ENCODE peak calls at places on chromosomes 11 and 22, in four cellular contexts. One of them, this sample, is unnamed.

GRCh38 chr11:14644396-14645246 is 1.0 kb downstream of the PDE3B start:
- DNase-seq in lung: no peak
- DNase-seq in DND-41: peak; percentile 35
- DNase-seq in body of pancreas: peak; percentile 45
- DNase-seq in this sample: peak; percentile 47

GRCh38 chr22:20639343-20639742 is 131.9 kb downstream of the MED15 start:
- DNase-seq in lung: no peak
- DNase-seq in DND-41: no peak
- DNase-seq in body of pancreas: no peak
- DNase-seq in this sample: no peak

GRCh38 chr11:62708423-62709261 is 1.2 kb downstream of the GNG3 start:
- DNase-seq in lung: no peak
- DNase-seq in DND-41: peak; percentile 51
- DNase-seq in body of pancreas: no peak
- DNase-seq in this sample: no peak

GRCh38 chr11:76239483-76240142 is 33.3 kb upstream of the WNT11 start:
- DNase-seq in lung: no peak
- DNase-seq in DND-41: no peak
- DNase-seq in body of pancreas: no peak
- DNase-seq in this sample: no peak

GRCh38 chr11:30344085-30344484 is 21.2 kb downstream of the ARL14EP start:
- DNase-seq in lung: no peak
- DNase-seq in DND-41: no peak
- DNase-seq in body of pancreas: no peak
- DNase-seq in this sample: no peak

GRCh38 chr11:121591405-121592033 is 138.8 kb upstream of the SORL1-AS1 start:
- DNase-seq in lung: peak; percentile 71
- DNase-seq in DND-41: peak; percentile 79
- DNase-seq in body of pancreas: peak; percentile 84
- DNase-seq in this sample: peak; percentile 78

GRCh38 chr11:2674681-2675131 is 25.1 kb downstream of the KCNQ1OT1 start:
- DNase-seq in lung: no peak
- DNase-seq in DND-41: no peak
- DNase-seq in body of pancreas: peak; percentile 61
- DNase-seq in this sample: no peak

GRCh38 chr11:64533501-64533900 is 57.5 kb upstream of the SLC22A12 start:
- DNase-seq in lung: no peak
- DNase-seq in DND-41: no peak
- DNase-seq in body of pancreas: no peak
- DNase-seq in this sample: no peak

GRCh38 chr11:23490557-23491235 is 630.4 kb upstream of the CCDC179 start:
- DNase-seq in lung: no peak
- DNase-seq in DND-41: no peak
- DNase-seq in body of pancreas: no peak
- DNase-seq in this sample: no peak

GRCh38 chr11:119863811-119864601 is 135.0 kb upstream of the NECTIN1 start:
- DNase-seq in lung: no peak
- DNase-seq in DND-41: no peak
- DNase-seq in body of pancreas: no peak
- DNase-seq in this sample: peak; percentile 27

GRCh38 chr11:112345708-112346107 is 85.0 kb upstream of the PLET1 start:
- DNase-seq in lung: no peak
- DNase-seq in DND-41: peak; percentile 28
- DNase-seq in body of pancreas: no peak
- DNase-seq in this sample: peak; percentile 68

GRCh38 chr22:20207277-20208025 is 56.6 kb upstream of the CCDC188 start:
- DNase-seq in lung: no peak
- DNase-seq in DND-41: no peak
- DNase-seq in body of pancreas: no peak
- DNase-seq in this sample: no peak

GRCh38 chr11:10597877-10598341 is 29.4 kb upstream of the LYVE1 start:
- DNase-seq in lung: no peak
- DNase-seq in DND-41: no peak
- DNase-seq in body of pancreas: peak; percentile 20
- DNase-seq in this sample: no peak

GRCh38 chr11:1072116-1072820 is 2.4 kb upstream of the MUC2 start:
- DNase-seq in lung: no peak
- DNase-seq in DND-41: no peak
- DNase-seq in body of pancreas: no peak
- DNase-seq in this sample: no peak

GRCh38 chr22:49310354-49310753 is 517.3 kb downstream of the BRD1 start:
- DNase-seq in lung: no peak
- DNase-seq in DND-41: no peak
- DNase-seq in body of pancreas: no peak
- DNase-seq in this sample: no peak

GRCh38 chr11:47161890-47162289 is 14.8 kb downstream of the ARFGAP2 start:
- DNase-seq in lung: no peak
- DNase-seq in DND-41: no peak
- DNase-seq in body of pancreas: no peak
- DNase-seq in this sample: no peak

GRCh38 chr22:39173787-39174497 is 21.5 kb upstream of the CBX7 start:
- DNase-seq in lung: no peak
- DNase-seq in DND-41: no peak
- DNase-seq in body of pancreas: no peak
- DNase-seq in this sample: no peak

GRCh38 chr11:112835556-112835955 is 125.7 kb upstream of the NCAM1 start:
- DNase-seq in lung: no peak
- DNase-seq in DND-41: no peak
- DNase-seq in body of pancreas: no peak
- DNase-seq in this sample: peak; percentile 11

GRCh38 chr22:38505595-38506117 is 455 bp downstream of the DDX17 start:
- DNase-seq in lung: peak; percentile 66
- DNase-seq in DND-41: peak; percentile 58
- DNase-seq in body of pancreas: peak; percentile 80
- DNase-seq in this sample: peak; percentile 36

GRCh38 chr11:79592441-79593223 is 151.8 kb upstream of the TENM4 start:
- DNase-seq in lung: no peak
- DNase-seq in DND-41: no peak
- DNase-seq in body of pancreas: no peak
- DNase-seq in this sample: no peak

GRCh38 chr11:83115551-83115950 is 41.4 kb upstream of the PCF11 start:
- DNase-seq in lung: no peak
- DNase-seq in DND-41: no peak
- DNase-seq in body of pancreas: no peak
- DNase-seq in this sample: no peak

GRCh38 chr11:68016161-68016903 is 6.2 kb downstream of the ALDH3B1 start:
- DNase-seq in lung: no peak
- DNase-seq in DND-41: no peak
- DNase-seq in body of pancreas: no peak
- DNase-seq in this sample: no peak
- H3K4me1 ChIP-seq in lung: peaks cover 15% of the 10 kb centered on the region
- H3K4me1 ChIP-seq in DND-41: no peaks in the 10 kb centered on the region
- H3K4me1 ChIP-seq in body of pancreas: peaks cover 48% of the 10 kb centered on the region
- H3K4me1 ChIP-seq in this sample: peaks cover 31% of the 10 kb centered on the region

GRCh38 chr22:37284126-37284806 is 2.0 kb downstream of the CYTH4 start:
- DNase-seq in lung: no peak
- DNase-seq in DND-41: no peak
- DNase-seq in body of pancreas: no peak
- DNase-seq in this sample: no peak
- H3K27ac ChIP-seq in lung: peak overlapping the region; percentile 88
- H3K27ac ChIP-seq in DND-41: no peak overlapping the region
- H3K27ac ChIP-seq in body of pancreas: no peak overlapping the region
- H3K27ac ChIP-seq in this sample: no peak overlapping the region

GRCh38 chr11:114293201-114293711 is 2.9 kb upstream of the NNMT start:
- DNase-seq in lung: no peak
- DNase-seq in DND-41: no peak
- DNase-seq in body of pancreas: no peak
- DNase-seq in this sample: no peak
- H3K4me1 ChIP-seq in lung: peaks cover 6% of the 10 kb centered on the region
- H3K4me1 ChIP-seq in DND-41: no peaks in the 10 kb centered on the region
- H3K4me1 ChIP-seq in body of pancreas: peaks cover 13% of the 10 kb centered on the region
- H3K4me1 ChIP-seq in this sample: peaks cover 63% of the 10 kb centered on the region

GRCh38 chr11:78349614-78350013 is 68.0 kb downstream of the GAB2 start:
- DNase-seq in lung: no peak
- DNase-seq in DND-41: no peak
- DNase-seq in body of pancreas: no peak
- DNase-seq in this sample: no peak

GRCh38 chr11:78347956-78348355 is 69.7 kb downstream of the GAB2 start:
- DNase-seq in lung: no peak
- DNase-seq in DND-41: no peak
- DNase-seq in body of pancreas: no peak
- DNase-seq in this sample: no peak

GRCh38 chr11:78350101-78350645 is 67.4 kb downstream of the GAB2 start:
- DNase-seq in lung: no peak
- DNase-seq in DND-41: peak; percentile 51
- DNase-seq in body of pancreas: no peak
- DNase-seq in this sample: peak; percentile 72

GRCh38 chr11:78350646-78351165 is 66.9 kb downstream of the GAB2 start:
- DNase-seq in lung: no peak
- DNase-seq in DND-41: peak; percentile 42
- DNase-seq in body of pancreas: peak; percentile 38
- DNase-seq in this sample: peak; percentile 70

DNA sequence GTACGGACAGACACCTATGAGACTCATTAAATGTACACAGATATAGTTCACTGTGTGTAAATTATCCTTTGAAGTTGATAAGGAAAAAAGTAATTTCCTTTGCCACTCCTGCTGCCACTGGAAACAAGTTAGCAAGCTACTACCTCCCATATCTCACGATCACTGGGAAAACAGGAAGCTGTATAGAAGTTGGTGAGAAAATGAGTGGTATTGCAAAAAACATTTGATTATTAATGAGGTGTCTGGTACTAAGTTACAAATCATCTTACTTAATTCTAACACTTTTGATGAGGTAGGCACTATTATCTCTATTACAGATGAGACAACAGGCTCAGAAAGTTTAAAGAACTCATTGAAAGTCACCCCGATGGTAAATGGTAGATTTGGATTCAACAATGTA is 68.5 kb downstream of the GAB2 start:
- DNase-seq in lung: no peak
- DNase-seq in DND-41: no peak
- DNase-seq in body of pancreas: no peak
- DNase-seq in this sample: no peak
- H3K27ac ChIP-seq in lung: peak overlapping the region; percentile 27
- H3K27ac ChIP-seq in DND-41: peak overlapping the region; percentile 90
- H3K27ac ChIP-seq in body of pancreas: no peak overlapping the region
- H3K27ac ChIP-seq in this sample: peak overlapping the region; percentile 79

DNA sequence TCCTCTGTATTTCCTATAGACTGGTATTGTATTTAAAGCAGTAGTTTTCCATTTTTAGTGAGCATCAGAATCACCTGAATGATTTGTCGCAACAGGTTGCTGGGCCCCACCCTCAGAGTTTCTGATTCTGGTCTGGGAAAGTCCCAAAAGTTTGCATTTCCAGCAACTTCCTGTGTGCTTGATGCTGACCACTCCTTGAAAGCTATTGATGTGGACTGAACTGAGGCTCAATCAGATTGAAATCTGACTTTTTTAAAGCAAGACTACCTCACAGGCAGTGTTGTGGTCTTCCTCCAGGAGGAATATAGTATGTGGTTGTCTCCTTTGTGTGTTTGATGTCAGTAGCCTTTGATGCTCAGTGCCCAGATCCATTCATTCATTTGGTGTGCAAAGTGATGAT is 17.2 kb upstream of the MPZL2 start:
- DNase-seq in lung: no peak
- DNase-seq in DND-41: no peak
- DNase-seq in body of pancreas: no peak
- DNase-seq in this sample: no peak
- H3K4me1 ChIP-seq in lung: no peaks in the 10 kb centered on the region
- H3K4me1 ChIP-seq in DND-41: peaks cover 9% of the 10 kb centered on the region
- H3K4me1 ChIP-seq in body of pancreas: no peaks in the 10 kb centered on the region
- H3K4me1 ChIP-seq in this sample: no peaks in the 10 kb centered on the region

GRCh38 chr11:33868646-33869461 is 23.0 kb downstream of the LMO2 start:
- DNase-seq in lung: no peak
- DNase-seq in DND-41: no peak
- DNase-seq in body of pancreas: no peak
- DNase-seq in this sample: no peak
- H3K27ac ChIP-seq in lung: peak overlapping the region; percentile 88
- H3K27ac ChIP-seq in DND-41: no peak overlapping the region
- H3K27ac ChIP-seq in body of pancreas: peak overlapping the region; percentile 26
- H3K27ac ChIP-seq in this sample: no peak overlapping the region

DNA sequence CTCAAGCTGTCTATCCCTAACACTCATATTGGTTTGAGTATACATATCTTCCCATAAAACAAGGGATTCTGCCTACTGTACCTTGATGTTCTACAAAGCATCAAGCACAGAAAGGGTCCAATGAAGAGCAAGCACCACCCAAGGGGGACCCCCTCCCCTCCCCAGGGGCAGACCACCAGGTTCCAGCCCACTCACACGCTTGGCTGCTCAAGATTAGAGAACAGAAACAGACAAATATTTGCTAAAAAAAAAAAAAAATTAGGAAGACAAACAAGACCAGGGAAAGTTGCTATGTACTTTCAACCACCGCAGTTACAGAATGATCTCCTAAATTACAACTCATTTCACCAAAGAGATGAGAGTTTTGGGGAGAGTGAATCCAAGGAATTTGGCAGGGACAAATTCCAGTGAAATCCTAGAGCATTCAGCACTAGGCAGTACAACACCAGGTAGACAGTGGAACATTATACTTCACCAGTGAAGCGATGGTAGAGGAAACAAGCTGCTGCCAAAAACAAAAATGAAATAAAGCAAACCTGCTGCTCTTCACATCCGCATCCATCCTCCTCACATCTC is 17.0 kb downstream of the SMCO4 start:
- DNase-seq in lung: no peak
- DNase-seq in DND-41: no peak
- DNase-seq in body of pancreas: no peak
- DNase-seq in this sample: no peak
- H3K4me1 ChIP-seq in lung: peaks cover 21% of the 10 kb centered on the region
- H3K4me1 ChIP-seq in DND-41: peaks cover 60% of the 10 kb centered on the region
- H3K4me1 ChIP-seq in body of pancreas: peaks cover 65% of the 10 kb centered on the region
- H3K4me1 ChIP-seq in this sample: peaks cover 25% of the 10 kb centered on the region

GRCh38 chr22:26585104-26585790 is 4.7 kb downstream of the TPST2 start:
- DNase-seq in lung: peak; percentile 56
- DNase-seq in DND-41: peak; percentile 17
- DNase-seq in body of pancreas: peak; percentile 31
- DNase-seq in this sample: peak; percentile 50
- H3K27ac ChIP-seq in lung: no peak overlapping the region
- H3K27ac ChIP-seq in DND-41: no peak overlapping the region
- H3K27ac ChIP-seq in body of pancreas: no peak overlapping the region
- H3K27ac ChIP-seq in this sample: no peak overlapping the region

DNA sequence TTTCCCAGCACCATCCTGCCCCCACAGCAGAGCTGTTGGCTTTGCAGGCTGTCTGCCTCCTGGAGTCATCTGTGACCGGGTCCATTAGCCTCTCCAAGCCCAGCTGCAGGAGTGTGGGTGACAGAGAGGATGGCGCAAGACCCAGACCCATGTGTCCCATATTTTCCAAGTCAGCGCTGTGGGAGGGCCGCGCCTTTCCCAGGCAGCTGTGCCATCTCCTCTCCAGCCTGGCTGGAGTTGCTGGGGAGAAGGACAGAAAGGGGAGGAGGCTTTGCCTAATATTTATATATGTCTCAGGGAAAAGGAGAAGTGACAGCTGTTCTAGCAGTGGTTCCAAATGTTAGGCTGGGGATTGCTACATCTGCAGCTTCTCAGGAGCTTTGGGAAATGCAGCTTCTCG is 15.7 kb downstream of the DTX4 start:
- DNase-seq in lung: peak; percentile 64
- DNase-seq in DND-41: no peak
- DNase-seq in body of pancreas: peak; percentile 43
- DNase-seq in this sample: peak; percentile 88
- H3K4me1 ChIP-seq in lung: peaks cover 27% of the 10 kb centered on the region
- H3K4me1 ChIP-seq in DND-41: no peaks in the 10 kb centered on the region
- H3K4me1 ChIP-seq in body of pancreas: peaks cover 59% of the 10 kb centered on the region
- H3K4me1 ChIP-seq in this sample: peaks cover 27% of the 10 kb centered on the region